ENCODE peak calls at places on chromosomes 7 and 10, in four cellular contexts. One of them, this sample, is unnamed.

GRCh38 chr10:97612386-97612785 is 20.9 kb downstream of the MORN4 start:
- DNase-seq in KBM-7: peak; percentile 36
- DNase-seq in CD8-positive, alpha-beta memory T cell: no peak
- DNase-seq in amygdala: no peak
- DNase-seq in this sample: no peak

GRCh38 chr7:151311294-151311864 is 30.2 kb upstream of the NUB1 start:
- DNase-seq in CD8-positive, alpha-beta memory T cell: no peak
- DNase-seq in KBM-7: peak; percentile 61
- DNase-seq in amygdala: no peak
- DNase-seq in this sample: no peak

GRCh38 chr7:73354787-73355186 is 26.8 kb downstream of the FKBP6 start:
- DNase-seq in amygdala: no peak
- DNase-seq in KBM-7: no peak
- DNase-seq in CD8-positive, alpha-beta memory T cell: no peak
- DNase-seq in this sample: no peak

GRCh38 chr7:95553939-95554338 is 42.4 kb downstream of the PDK4 start:
- DNase-seq in amygdala: no peak
- DNase-seq in KBM-7: no peak
- DNase-seq in CD8-positive, alpha-beta memory T cell: no peak
- DNase-seq in this sample: no peak

GRCh38 chr10:35356725-35357092 is 20.4 kb downstream of the CCNY start:
- DNase-seq in KBM-7: no peak
- DNase-seq in amygdala: no peak
- DNase-seq in CD8-positive, alpha-beta memory T cell: no peak
- DNase-seq in this sample: no peak

GRCh38 chr10:63711866-63712716 is 190.9 kb downstream of the REEP3 start:
- DNase-seq in CD8-positive, alpha-beta memory T cell: no peak
- DNase-seq in KBM-7: no peak
- DNase-seq in amygdala: peak; percentile 64
- DNase-seq in this sample: no peak

GRCh38 chr10:3785849-3786290 is 861 bp upstream of the KLF6 start:
- DNase-seq in CD8-positive, alpha-beta memory T cell: no peak
- DNase-seq in amygdala: no peak
- DNase-seq in KBM-7: no peak
- DNase-seq in this sample: no peak

GRCh38 chr7:121797283-121798037 is 75.5 kb upstream of the PTPRZ1 start:
- DNase-seq in KBM-7: no peak
- DNase-seq in amygdala: peak; percentile 65
- DNase-seq in CD8-positive, alpha-beta memory T cell: no peak
- DNase-seq in this sample: no peak

GRCh38 chr10:28734940-28735759 is 57.8 kb downstream of the BAMBI start:
- DNase-seq in amygdala: no peak
- DNase-seq in CD8-positive, alpha-beta memory T cell: no peak
- DNase-seq in KBM-7: no peak
- DNase-seq in this sample: no peak

GRCh38 chr7:35780070-35780469 is 20.8 kb upstream of the SEPTIN7 start:
- DNase-seq in CD8-positive, alpha-beta memory T cell: no peak
- DNase-seq in KBM-7: no peak
- DNase-seq in amygdala: no peak
- DNase-seq in this sample: no peak

GRCh38 chr7:103972779-103973434 is 16.6 kb downstream of the RELN start:
- DNase-seq in KBM-7: no peak
- DNase-seq in CD8-positive, alpha-beta memory T cell: no peak
- DNase-seq in amygdala: no peak
- DNase-seq in this sample: no peak

GRCh38 chr10:33216661-33217427 is 117.6 kb downstream of the NRP1 start:
- DNase-seq in CD8-positive, alpha-beta memory T cell: no peak
- DNase-seq in amygdala: no peak
- DNase-seq in KBM-7: no peak
- DNase-seq in this sample: no peak

GRCh38 chr10:4541292-4541691 is 284.7 kb upstream of the AKR1E2 start:
- DNase-seq in KBM-7: no peak
- DNase-seq in CD8-positive, alpha-beta memory T cell: no peak
- DNase-seq in amygdala: no peak
- DNase-seq in this sample: no peak

GRCh38 chr7:93442478-93443224 is 131.9 kb downstream of the CALCR start:
- DNase-seq in KBM-7: peak; percentile 27
- DNase-seq in amygdala: no peak
- DNase-seq in CD8-positive, alpha-beta memory T cell: no peak
- DNase-seq in this sample: peak; percentile 9

GRCh38 chr10:84993251-84994035 is 665.1 kb downstream of the CCSER2 start:
- DNase-seq in CD8-positive, alpha-beta memory T cell: no peak
- DNase-seq in KBM-7: no peak
- DNase-seq in amygdala: no peak
- DNase-seq in this sample: no peak

GRCh38 chr10:128063736-128064614 is 62.2 kb downstream of the MKI67 start:
- DNase-seq in CD8-positive, alpha-beta memory T cell: no peak
- DNase-seq in KBM-7: no peak
- DNase-seq in amygdala: no peak
- DNase-seq in this sample: no peak

GRCh38 chr10:142371-142770 is 7.1 kb downstream of the ZMYND11 start:
- DNase-seq in amygdala: no peak
- DNase-seq in CD8-positive, alpha-beta memory T cell: no peak
- DNase-seq in KBM-7: no peak
- DNase-seq in this sample: no peak

GRCh38 chr10:97780991-97781540 is 9.3 kb upstream of the SFRP5 start:
- DNase-seq in amygdala: no peak
- DNase-seq in CD8-positive, alpha-beta memory T cell: no peak
- DNase-seq in KBM-7: peak; percentile 16
- DNase-seq in this sample: no peak

GRCh38 chr10:92691591-92692084 is 1.9 kb downstream of the HHEX start:
- DNase-seq in amygdala: no peak
- DNase-seq in KBM-7: peak; percentile 91
- DNase-seq in CD8-positive, alpha-beta memory T cell: no peak
- DNase-seq in this sample: peak; percentile 10